ENCODE peak calls at places on chromosomes 13 and 19, in seven cellular contexts. Q, S, E, K, V, T and R are unnamed samples. For H3K4me1, the result is how much of the 10 kb centered on the place peaks cover.

GRCh38 chr19:32599736-32600157 is 18.8 kb downstream of the PDCD5 start:
- DNase-seq in Q (no peak), S (peak), E (peak), K (no peak), V (peak), T (peak), R (no peak)

GRCh38 chr19:4775627-4776152 is 15.8 kb upstream of the FEM1A start:
- DNase-seq in Q (no peak), S (no peak), E (no peak), K (no peak), V (no peak), T (no peak), R (no peak)

GRCh38 chr13:95502216-95502615 is 50.3 kb upstream of the CLDN10 start:
- DNase-seq in Q (no peak), S (no peak), E (no peak), K (no peak), V (no peak), T (no peak), R (no peak)

GRCh38 chr13:40679586-40679985 is 13.1 kb upstream of the FOXO1 start:
- DNase-seq in Q (no peak), S (no peak), E (no peak), K (no peak), V (no peak), T (no peak), R (no peak)

GRCh38 chr13:79295906-79296564 is 110.0 kb downstream of the RBM26 start:
- DNase-seq in Q (no peak), S (no peak), E (no peak), K (no peak), V (no peak), T (no peak), R (no peak)

GRCh38 chr13:113034451-113035208 is 65.6 kb downstream of the MCF2L start:
- DNase-seq in Q (no peak), S (peak), E (peak), K (no peak), V (peak), T (peak), R (no peak)

GRCh38 chr13:76812206-76812882 is 73.9 kb downstream of the KCTD12 start:
- DNase-seq in Q (no peak), S (peak), E (no peak), K (no peak), V (peak), T (peak), R (no peak)

GRCh38 chr13:100483836-100484381 is 104.7 kb downstream of the GGACT start:
- DNase-seq in Q (no peak), S (no peak), E (no peak), K (no peak), V (no peak), T (no peak), R (no peak)

GRCh38 chr19:16338470-16339360 is 14.1 kb downstream of the KLF2 start:
- DNase-seq in Q (no peak), S (peak), E (no peak), K (no peak), V (peak), T (peak), R (peak)

GRCh38 chr13:112951674-112952371 is 17.2 kb upstream of the MCF2L start:
- DNase-seq in Q (no peak), S (no peak), E (no peak), K (no peak), V (no peak), T (no peak), R (no peak)

GRCh38 chr13:42644841-42645240 is 70.9 kb downstream of the TNFSF11 start:
- DNase-seq in Q (no peak), S (no peak), E (no peak), K (no peak), V (no peak), T (no peak), R (no peak)

GRCh38 chr19:57671124-57671895 is 2.6 kb downstream of the ZSCAN4 start:
- DNase-seq in Q (no peak), S (no peak), E (no peak), K (no peak), V (no peak), T (no peak), R (no peak)

GRCh38 chr19:10672529-10673150 is 18.5 kb downstream of the ILF3 start:
- DNase-seq in Q (no peak), S (peak), E (no peak), K (no peak), V (peak), T (no peak), R (no peak)

GRCh38 chr13:31722684-31723083 is 16.6 kb upstream of the RXFP2 start:
- DNase-seq in Q (no peak), S (peak), E (no peak), K (no peak), V (peak), T (no peak), R (no peak)

GRCh38 chr19:42488783-42489521 is 39.3 kb downstream of the CEACAM1 start:
- DNase-seq in Q (no peak), S (no peak), E (no peak), K (no peak), V (no peak), T (peak), R (no peak)

GRCh38 chr19:5778402-5778801 is 6.1 kb downstream of the PRR22 start:
- DNase-seq in Q (no peak), S (no peak), E (no peak), K (no peak), V (no peak), T (no peak), R (no peak)

GRCh38 chr13:91238036-91238435 is 109.5 kb upstream of the MIR17HG start:
- DNase-seq in Q (no peak), S (no peak), E (no peak), K (no peak), V (no peak), T (no peak), R (no peak)

GRCh38 chr13:41627425-41627824 is 170.1 kb downstream of the RGCC start:
- DNase-seq in Q (no peak), S (no peak), E (no peak), K (no peak), V (no peak), T (no peak), R (no peak)

GRCh38 chr19:50418186-50419021 is at the start of gene SPIB:
- DNase-seq in Q (no peak), S (no peak), E (no peak), K (no peak), V (no peak), T (no peak), R (no peak)

GRCh38 chr19:31261651-31262331 is 87.4 kb downstream of the TSHZ3 start:
- DNase-seq in Q (peak), S (peak), E (peak), K (no peak), V (peak), T (no peak), R (no peak)

GRCh38 chr13:42486711-42487198 is 87.2 kb upstream of the TNFSF11 start:
- DNase-seq in Q (no peak), S (peak), E (no peak), K (no peak), V (peak), T (no peak), R (no peak)

GRCh38 chr19:10086032-10086903 is at the start of gene SHFL:
- DNase-seq in Q (no peak), S (peak), E (peak), K (peak), V (peak), T (peak), R (no peak)

DNA sequence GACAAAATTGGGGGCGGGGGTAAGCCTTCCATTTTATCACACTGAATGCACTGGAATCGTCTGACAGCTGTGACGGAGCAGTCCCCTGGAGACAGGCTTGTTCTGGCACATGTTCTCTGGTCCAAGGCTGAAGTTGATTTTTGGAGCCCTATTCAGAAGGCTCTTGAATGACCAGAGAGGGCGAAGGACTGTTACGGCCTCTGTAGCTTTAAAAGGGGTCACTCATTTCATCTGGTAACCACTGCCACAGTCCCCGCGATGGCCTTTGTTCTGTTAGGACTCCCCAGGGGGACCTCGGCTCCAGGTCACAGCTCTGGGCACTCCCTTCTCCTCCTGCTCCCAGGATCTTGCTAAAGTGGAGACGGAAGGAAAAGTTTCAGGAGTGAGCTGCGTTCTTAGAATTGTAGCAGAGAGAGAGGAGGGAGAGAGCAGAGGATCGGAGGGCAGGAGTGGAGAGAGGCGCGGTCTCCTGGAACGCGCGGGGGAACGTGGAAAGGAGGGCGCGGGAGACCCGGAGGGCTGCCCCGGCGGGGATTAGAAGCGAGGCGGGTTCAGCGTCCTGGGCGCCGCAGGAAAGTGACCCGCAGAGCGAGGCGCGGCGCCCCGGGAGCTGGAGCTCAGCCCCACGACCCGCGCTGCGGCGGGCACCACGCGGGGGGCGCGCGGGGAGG is 134.3 kb upstream of the MYO16 start:
- DNase-seq in Q (no peak), S (no peak), E (no peak), K (no peak), V (peak), T (no peak), R (no peak)
- H3K4me3 ChIP-seq in Q (peak), S (peak), E (no peak), K (no peak), V (peak), T (no peak), R (peak)

GRCh38 chr13:99431927-99432636 is 69.2 kb upstream of the TM9SF2 start:
- DNase-seq in Q (no peak), S (no peak), E (no peak), K (no peak), V (no peak), T (no peak), R (no peak)
- H3K4me1 ChIP-seq in Q (under half), S (under half), E (under half), K (under half), V (under half), T (under half), R (under half)

DNA sequence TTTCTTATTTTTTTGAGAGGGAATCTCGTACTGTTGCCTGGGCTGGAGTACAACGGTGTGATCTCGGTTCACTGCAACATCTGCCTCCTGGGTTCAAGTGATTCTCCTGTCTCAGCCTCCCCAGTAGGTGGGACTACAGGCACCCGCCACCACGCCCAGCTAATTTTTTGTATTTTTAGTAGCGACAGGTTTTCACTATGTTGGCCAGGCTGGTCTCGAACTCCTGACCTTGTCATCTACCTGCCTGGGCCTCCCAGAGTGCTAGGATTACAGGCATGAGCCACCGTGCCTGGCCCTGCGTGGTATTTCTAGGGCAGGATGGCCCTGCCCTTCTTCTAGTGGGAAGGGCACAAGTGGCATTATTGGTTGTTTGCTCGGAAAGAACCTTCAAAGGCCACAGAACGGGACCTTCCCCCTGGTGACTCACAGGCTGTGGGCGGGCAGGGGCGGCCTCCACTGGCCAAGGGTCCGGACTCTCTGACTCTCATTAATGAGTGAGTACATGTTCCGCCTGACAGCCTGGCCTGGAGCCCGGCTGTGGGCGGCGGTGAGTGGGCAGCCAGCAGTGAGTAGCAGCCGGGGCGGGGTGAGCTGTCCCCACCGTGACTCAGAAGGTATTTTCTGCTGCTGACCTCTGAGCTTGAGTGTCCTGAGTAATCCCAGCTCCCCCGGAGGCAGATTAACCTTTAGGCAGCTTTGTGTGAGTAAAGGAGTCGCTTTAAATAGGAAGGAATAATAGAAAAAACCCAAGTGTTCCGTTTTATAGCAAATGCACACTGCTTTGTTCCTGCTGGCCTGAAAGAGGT is 5.1 kb downstream of the DOT1L start:
- DNase-seq in Q (peak), S (peak), E (peak), K (peak), V (peak), T (peak), R (peak)
- TF ChIP-seq CTCF in Q (no peak), S (no peak), E (no peak), K (no peak), V (no peak), T (peak), R (no peak)

GRCh38 chr13:110200276-110200675 is 106.7 kb downstream of the COL4A1 start:
- DNase-seq in Q (no peak), S (no peak), E (no peak), K (no peak), V (no peak), T (no peak), R (no peak)
- H3K4me3 ChIP-seq in Q (no peak), S (no peak), E (no peak), K (no peak), V (no peak), T (no peak), R (no peak)

GRCh38 chr13:102293723-102294122 is 108.1 kb downstream of the FGF14 start:
- DNase-seq in Q (no peak), S (no peak), E (no peak), K (no peak), V (no peak), T (no peak), R (no peak)

GRCh38 chr13:102298051-102298450 is 103.8 kb downstream of the FGF14 start:
- DNase-seq in Q (no peak), S (no peak), E (no peak), K (no peak), V (peak), T (no peak), R (no peak)

GRCh38 chr13:102294407-102295018 is 107.3 kb downstream of the FGF14 start:
- DNase-seq in Q (no peak), S (no peak), E (no peak), K (no peak), V (peak), T (no peak), R (no peak)

GRCh38 chr13:102291587-102292218 is 110.1 kb downstream of the FGF14 start:
- DNase-seq in Q (no peak), S (peak), E (no peak), K (peak), V (peak), T (peak), R (no peak)

GRCh38 chr13:102295316-102296048 is 106.4 kb downstream of the FGF14 start:
- DNase-seq in Q (no peak), S (peak), E (no peak), K (no peak), V (peak), T (no peak), R (no peak)
- H3K4me1 ChIP-seq in Q (under half), S (under half), E (under half), K (under half), V (under half), T (under half), R (under half)

DNA sequence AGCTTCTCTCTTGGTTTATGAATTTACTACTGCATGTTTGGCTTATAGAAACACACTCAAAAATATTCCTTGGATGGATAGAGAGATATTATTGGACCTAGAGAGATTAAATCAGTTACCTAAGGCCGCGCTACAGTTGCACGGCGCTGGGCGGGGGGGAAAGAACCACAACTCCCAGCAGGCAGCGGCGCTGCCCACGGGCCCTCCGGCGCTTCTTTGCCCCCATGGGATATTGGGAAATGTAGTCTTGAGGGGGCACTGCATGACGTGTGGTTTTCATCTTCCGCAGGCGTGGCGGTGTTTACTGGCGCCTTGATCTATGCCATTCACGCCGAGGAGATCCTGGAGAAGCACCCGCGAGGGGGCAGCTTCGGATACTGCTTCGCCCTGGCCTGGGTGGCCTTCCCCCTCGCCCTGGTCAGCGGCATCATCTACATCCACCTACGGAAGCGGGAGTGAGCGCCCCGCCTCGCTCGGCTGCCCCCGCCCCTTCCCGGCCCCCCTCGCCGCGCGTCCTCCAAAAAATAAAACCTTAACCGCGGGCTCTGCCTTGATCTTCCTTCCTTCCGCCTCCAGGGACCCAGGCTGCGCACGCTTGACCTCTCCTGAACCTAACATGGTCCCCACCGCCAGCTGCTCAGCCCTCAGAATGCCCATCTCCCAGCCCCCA is 4.8 kb downstream of the EMP3 start:
- DNase-seq in Q (no peak), S (no peak), E (peak), K (peak), V (no peak), T (peak), R (no peak)
- TF ChIP-seq CTCF in Q (no peak), S (no peak), E (no peak), K (no peak), V (no peak), T (peak), R (no peak)

DNA sequence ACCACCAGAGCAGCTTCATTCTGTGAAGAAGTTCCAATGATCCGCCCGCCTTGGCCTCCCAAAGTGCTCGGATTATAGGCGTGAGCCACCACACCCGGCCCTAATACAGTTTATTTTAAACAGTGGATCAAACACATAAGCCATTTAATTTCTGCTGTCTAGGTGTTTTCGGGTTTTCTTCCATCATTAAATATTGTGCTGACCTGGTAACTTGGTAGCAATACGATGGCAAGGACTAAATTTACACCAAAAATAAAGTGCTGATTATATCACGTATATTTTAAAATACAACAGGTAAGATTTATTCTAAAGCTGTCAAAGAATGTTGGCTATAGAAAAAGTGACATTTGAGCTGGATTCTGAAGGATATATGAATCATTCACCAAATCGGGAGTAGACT is 1.3 kb downstream of the MED4 start:
- DNase-seq in Q (no peak), S (no peak), E (no peak), K (no peak), V (no peak), T (no peak), R (no peak)
- H3K4me3 ChIP-seq in Q (peak), S (peak), E (peak), K (peak), V (peak), T (no peak), R (peak)

GRCh38 chr19:39405261-39405912 is 1.3 kb upstream of the ZFP36 start:
- DNase-seq in Q (no peak), S (no peak), E (no peak), K (no peak), V (no peak), T (no peak), R (no peak)

GRCh38 chr19:39405930-39406655 is 554 bp upstream of the ZFP36 start:
- DNase-seq in Q (peak), S (no peak), E (peak), K (no peak), V (no peak), T (no peak), R (peak)

GRCh38 chr19:39407644-39408391 is 1.2 kb downstream of the ZFP36 start:
- DNase-seq in Q (no peak), S (peak), E (peak), K (peak), V (peak), T (peak), R (no peak)

GRCh38 chr19:39407394-39407643 is 672 bp downstream of the ZFP36 start:
- DNase-seq in Q (no peak), S (no peak), E (peak), K (no peak), V (no peak), T (no peak), R (no peak)

GRCh38 chr19:39406656-39407393 is at the start of gene ZFP36:
- DNase-seq in Q (peak), S (peak), E (peak), K (peak), V (peak), T (peak), R (peak)
- H3K4me1 ChIP-seq in Q (half or more), S (under half), E (under half), K (under half), V (under half), T (half or more), R (under half)